ENCODE peak calls at places on chromosome 19, in four cellular contexts. I, V, M and N are unnamed samples.
A peak's percentile ranks its signal among the peaks of the same experiment; 100 is the strongest.

GRCh38 chr19:50718255-50719118 is 1.1 kb downstream of the SHANK1 start:
- DNase-seq in I (no peak), V (no peak), M (no peak), N (no peak)

GRCh38 chr19:30711296-30711695 is 339.1 kb downstream of the ZNF536 start:
- DNase-seq in I (no peak), V (no peak), M (no peak), N (no peak)

GRCh38 chr19:46374526-46375475 is 27.9 kb downstream of the PPP5C start:
- DNase-seq in I (no peak), V (no peak), M (no peak), N (no peak)

GRCh38 chr19:4829001-4829712 is 2.4 kb downstream of the TICAM1 start:
- DNase-seq in I (no peak), V (peak; percentile 20), M (peak; percentile 79), N (no peak)

GRCh38 chr19:23787106-23787505 is 28.4 kb upstream of the ZNF681 start:
- DNase-seq in I (no peak), V (no peak), M (no peak), N (no peak)

GRCh38 chr19:677201-677600 is 1.0 kb downstream of the FSTL3 start:
- DNase-seq in I (peak; percentile 85), V (no peak), M (peak; percentile 64), N (peak; percentile 49)

GRCh38 chr19:14354445-14354844 is 26.8 kb upstream of the ADGRE5 start:
- DNase-seq in I (no peak), V (no peak), M (no peak), N (no peak)

GRCh38 chr19:628168-628567 is 5.2 kb downstream of the POLRMT start:
- DNase-seq in I (no peak), V (peak; percentile 25), M (no peak), N (no peak)

GRCh38 chr19:42280761-42281174 is 11.7 kb downstream of the CIC start:
- DNase-seq in I (no peak), V (no peak), M (no peak), N (no peak)

GRCh38 chr19:1769645-1769985 is 16.3 kb downstream of the ONECUT3 start:
- DNase-seq in I (no peak), V (no peak), M (no peak), N (no peak)

GRCh38 chr19:49056101-49056901 is 1.2 kb downstream of the CGB7 start:
- DNase-seq in I (peak; percentile 60), V (peak; percentile 58), M (peak; percentile 72), N (peak; percentile 83)

GRCh38 chr19:16895467-16896097 is 6.8 kb downstream of the F2RL3 start:
- DNase-seq in I (no peak), V (no peak), M (no peak), N (no peak)

GRCh38 chr19:41993612-41994483 is at the start of gene ATP1A3:
- DNase-seq in I (peak; percentile 83), V (peak; percentile 66), M (peak; percentile 72), N (no peak)

GRCh38 chr19:55546822-55547614 is 1.7 kb upstream of the SBK3 start:
- DNase-seq in I (peak; percentile 92), V (no peak), M (peak; percentile 72), N (no peak)

GRCh38 chr19:10379880-10380310 is 477 bp downstream of the TYK2 start:
- DNase-seq in I (no peak), V (no peak), M (no peak), N (no peak)

GRCh38 chr19:47445937-47446402 is 25.7 kb downstream of the SLC8A2 start:
- DNase-seq in I (no peak), V (peak; percentile 79), M (peak; percentile 72), N (peak; percentile 34)

GRCh38 chr19:30209617-30210600 is 162.3 kb upstream of the ZNF536 start:
- DNase-seq in I (no peak), V (no peak), M (no peak), N (no peak)

GRCh38 chr19:47112664-47113445 is 721 bp downstream of the ZC3H4 start:
- DNase-seq in I (peak; percentile 99), V (peak; percentile 100), M (peak; percentile 100), N (peak; percentile 100)

GRCh38 chr19:7778081-7778480 is 15.0 kb downstream of the CLEC4M start:
- DNase-seq in I (no peak), V (no peak), M (no peak), N (no peak)

GRCh38 chr19:49515767-49516166 is 3.3 kb downstream of the FCGRT start:
- DNase-seq in I (peak; percentile 69), V (no peak), M (peak; percentile 65), N (no peak)

GRCh38 chr19:36528921-36529518 is 949 bp upstream of the ZNF260 start:
- DNase-seq in I (no peak), V (no peak), M (no peak), N (no peak)

GRCh38 chr19:45172173-45172572 is 5.9 kb downstream of the TRAPPC6A start:
- DNase-seq in I (no peak), V (peak; percentile 83), M (no peak), N (no peak)

GRCh38 chr19:4929186-4929585 is 19.9 kb downstream of the UHRF1 start:
- DNase-seq in I (no peak), V (no peak), M (no peak), N (no peak)

GRCh38 chr19:44845286-44845611 is 848 bp upstream of the NECTIN2 start:
- DNase-seq in I (peak; percentile 43), V (no peak), M (no peak), N (no peak)

GRCh38 chr19:47032171-47032811 is 12.7 kb downstream of the NPAS1 start:
- DNase-seq in I (no peak), V (peak; percentile 71), M (peak; percentile 84), N (peak; percentile 84)

GRCh38 chr19:50005428-50005827 is 19.7 kb downstream of the VRK3 start:
- DNase-seq in I (no peak), V (no peak), M (no peak), N (no peak)

DNA sequence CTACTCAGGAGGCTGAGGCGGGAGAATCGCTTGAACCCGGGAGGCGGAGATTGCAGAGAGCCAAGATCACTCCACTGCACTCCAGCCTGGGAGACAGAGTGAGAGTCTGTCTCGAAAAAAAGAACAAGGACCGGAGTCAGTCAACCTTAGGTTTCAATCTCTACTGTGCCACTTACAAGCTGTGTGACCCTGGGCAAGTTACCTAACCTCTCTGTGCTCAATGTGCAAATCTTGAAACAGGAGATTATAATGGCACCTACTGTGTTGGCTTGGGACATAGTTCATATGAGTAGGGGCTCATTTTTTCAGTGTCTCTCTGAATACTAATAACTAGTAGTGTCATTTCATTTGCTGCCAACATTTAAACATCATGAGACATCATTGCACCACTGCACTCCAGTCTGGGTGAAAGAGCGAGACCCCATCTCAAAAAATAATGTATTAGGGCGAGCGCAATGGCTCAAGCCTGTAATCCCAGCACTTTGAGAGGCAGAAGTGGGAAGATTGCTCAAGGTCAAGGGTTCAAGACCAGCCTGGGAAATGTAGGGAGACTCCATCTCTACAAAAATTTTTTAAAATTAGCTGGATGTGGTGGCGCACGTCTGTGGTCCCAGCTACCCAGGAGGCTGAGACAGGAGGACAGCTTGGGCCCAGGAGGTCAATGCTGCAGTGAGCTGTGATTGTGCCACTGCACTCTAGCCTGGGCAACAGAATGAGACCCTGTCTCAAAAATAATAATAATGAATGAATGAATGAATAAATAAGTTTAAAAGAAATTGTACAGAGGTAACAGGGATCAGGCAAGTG is 5.5 kb downstream of the C3 start:
- DNase-seq in I (no peak), V (no peak), M (no peak), N (no peak)
- H3K27me3 ChIP-seq in I (peaks cover 4% of the 10 kb centered on the region), V (peaks cover 4% of the 10 kb centered on the region), M (no peaks in the 10 kb centered on the region), N (no peaks in the 10 kb centered on the region)

GRCh38 chr19:39403331-39404312 is 3.0 kb upstream of the ZFP36 start:
- DNase-seq in I (peak; percentile 99), V (peak; percentile 94), M (peak; percentile 99), N (peak; percentile 92)
- H3K4me3 ChIP-seq in I (peak overlapping the region; percentile 67), V (peak overlapping the region; percentile 80), M (peak overlapping the region; percentile 49), N (peak overlapping the region; percentile 51)

DNA sequence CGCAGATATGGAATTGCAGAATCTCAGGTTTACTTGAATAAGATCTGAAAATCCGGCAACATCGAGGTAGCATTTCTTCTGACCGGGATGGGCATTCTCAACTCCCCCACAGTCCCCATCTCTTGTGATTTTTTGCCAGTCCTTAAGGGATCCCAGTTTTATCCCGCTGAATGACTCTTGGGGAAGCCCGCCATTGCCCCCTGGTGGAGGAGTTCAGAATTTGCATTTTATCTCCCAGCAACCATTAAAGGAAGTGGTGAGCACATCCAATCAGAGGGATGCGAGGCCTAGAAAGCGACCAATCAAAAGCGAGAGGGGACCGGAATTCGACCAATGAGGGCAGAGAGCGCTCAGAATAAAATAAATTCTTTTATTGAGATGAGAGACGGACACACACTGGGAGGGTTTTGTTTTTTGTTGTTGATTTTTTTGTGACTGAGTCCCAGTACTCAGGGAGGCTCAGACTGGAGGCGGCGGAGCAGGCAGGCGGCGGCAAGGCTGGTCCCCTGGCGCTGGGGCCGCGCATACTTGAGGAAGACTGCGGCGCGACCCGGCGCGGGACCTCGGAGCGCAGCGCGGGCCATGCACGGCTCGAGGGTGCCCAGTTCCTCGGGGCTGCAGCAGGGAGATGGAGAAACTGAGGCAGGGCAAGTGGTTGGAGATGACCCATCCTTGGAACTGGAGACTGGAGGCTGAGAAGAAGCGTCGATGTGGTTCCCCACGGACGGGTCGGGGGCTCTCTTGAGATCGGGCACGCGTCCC is 3.9 kb upstream of the TTC9B start:
- DNase-seq in I (peak; percentile 81), V (peak; percentile 85), M (peak; percentile 90), N (peak; percentile 83)
- H3K27me3 ChIP-seq in I (peaks cover 51% of the 10 kb centered on the region), V (peaks cover 23% of the 10 kb centered on the region), M (peaks cover 28% of the 10 kb centered on the region), N (no peaks in the 10 kb centered on the region)

DNA sequence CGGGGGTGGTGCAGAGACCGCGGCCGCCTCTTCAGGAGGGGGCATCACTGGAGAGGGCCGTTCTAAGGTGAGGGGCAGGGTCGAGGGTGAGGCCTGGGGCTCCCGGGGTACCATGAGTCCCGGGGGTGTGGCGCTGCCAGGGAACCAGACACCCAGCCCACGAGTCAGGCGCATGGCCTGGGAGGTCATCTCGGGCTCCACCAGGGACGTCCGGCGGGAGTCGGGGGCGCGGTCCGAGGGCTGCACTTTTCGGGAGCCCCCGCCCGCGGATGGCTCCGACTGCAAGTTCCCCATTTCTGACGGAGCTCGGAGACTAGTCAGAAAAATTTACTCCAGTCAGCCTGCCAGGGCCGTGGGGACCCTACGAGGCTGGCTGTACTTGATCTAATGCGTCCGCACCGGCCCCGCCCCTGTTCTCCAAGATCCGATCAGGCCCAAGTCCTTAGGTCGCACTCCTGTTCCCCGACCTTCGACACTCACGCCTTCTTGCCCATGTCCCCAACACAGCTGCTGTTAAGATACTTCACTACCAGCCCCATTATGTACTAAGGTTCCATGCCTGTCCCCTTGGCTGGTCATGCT is 775 bp downstream of the GGN start:
- DNase-seq in I (peak; percentile 43), V (no peak), M (peak; percentile 81), N (no peak)
- H3K4me3 ChIP-seq in I (peak overlapping the region; percentile 58), V (peak overlapping the region; percentile 69), M (peak overlapping the region; percentile 33), N (peak overlapping the region; percentile 60)